ENCODE peak calls at places on chromosomes 3 and 15, in six cellular contexts. A is pulmonary artery endothelial cell, K is HT1080, Y is SK-MEL-5, I is HS-5, E is MCF 10A. Z is an unnamed sample.

GRCh38 chr15:71374607-71375352 is 259.5 kb downstream of the THSD4 start:
- DNase-seq in A (no peak), K (no peak), Y (no peak), I (no peak), E (no peak), Z (peak; percentile 79)

GRCh38 chr3:4029135-4029534 is 229.9 kb downstream of the LRRN1 start:
- DNase-seq in A (no peak), K (no peak), Y (no peak), I (no peak), E (no peak), Z (no peak)

GRCh38 chr15:58551764-58552504 is 120.1 kb downstream of the LIPC start:
- DNase-seq in A (peak; percentile 49), K (peak; percentile 80), Y (peak; percentile 16), I (peak; percentile 80), E (peak; percentile 93), Z (peak; percentile 95)

GRCh38 chr3:194379231-194379630 is 9.7 kb upstream of the LRRC15 start:
- DNase-seq in A (no peak), K (no peak), Y (no peak), I (no peak), E (no peak), Z (no peak)

GRCh38 chr3:101591071-101591470 is 17.1 kb downstream of the PCNP start:
- DNase-seq in A (no peak), K (no peak), Y (no peak), I (no peak), E (no peak), Z (no peak)

GRCh38 chr3:17798000-17798399 is 55.6 kb upstream of the TBC1D5 start:
- DNase-seq in A (no peak), K (no peak), Y (no peak), I (no peak), E (no peak), Z (no peak)

GRCh38 chr3:111080357-111080937 is 8.8 kb downstream of the NECTIN3 start:
- DNase-seq in A (no peak), K (peak; percentile 63), Y (peak; percentile 64), I (peak; percentile 72), E (peak; percentile 61), Z (peak; percentile 38)

GRCh38 chr3:142724682-142725351 is 983 bp downstream of the TRPC1 start:
- DNase-seq in A (no peak), K (peak; percentile 76), Y (peak; percentile 57), I (peak; percentile 30), E (peak; percentile 51), Z (peak; percentile 59)

GRCh38 chr3:102069211-102069662 is 219.9 kb downstream of the NFKBIZ start:
- DNase-seq in A (no peak), K (peak; percentile 70), Y (peak; percentile 13), I (peak; percentile 65), E (peak; percentile 76), Z (peak; percentile 39)

GRCh38 chr3:152322756-152323155 is 54.0 kb downstream of the MBNL1 start:
- DNase-seq in A (no peak), K (no peak), Y (no peak), I (no peak), E (no peak), Z (no peak)

GRCh38 chr3:64687781-64688515 is at the start of gene ADAMTS9:
- DNase-seq in A (peak; percentile 68), K (peak; percentile 74), Y (no peak), I (peak; percentile 29), E (peak; percentile 48), Z (peak; percentile 79)

GRCh38 chr15:77044228-77045042 is 26.5 kb downstream of the TSPAN3 start:
- DNase-seq in A (no peak), K (no peak), Y (no peak), I (no peak), E (no peak), Z (no peak)

GRCh38 chr15:75211436-75212199 is 9.9 kb downstream of the C15orf39 start:
- DNase-seq in A (no peak), K (no peak), Y (no peak), I (no peak), E (peak; percentile 61), Z (peak; percentile 75)

GRCh38 chr15:44137750-44138149 is 57.3 kb downstream of the FRMD5 start:
- DNase-seq in A (peak; percentile 26), K (peak; percentile 46), Y (peak; percentile 16), I (no peak), E (peak; percentile 18), Z (peak; percentile 68)

GRCh38 chr3:177135841-177136492 is 61.3 kb downstream of the TBL1XR1 start:
- DNase-seq in A (no peak), K (no peak), Y (no peak), I (no peak), E (no peak), Z (no peak)

GRCh38 chr3:85939026-85939616 is 980.3 kb downstream of the CADM2 start:
- DNase-seq in A (no peak), K (peak; percentile 13), Y (no peak), I (no peak), E (no peak), Z (no peak)

GRCh38 chr3:48739955-48740823 is 23.2 kb upstream of the IP6K2 start:
- DNase-seq in A (peak; percentile 24), K (peak; percentile 66), Y (peak; percentile 89), I (no peak), E (peak; percentile 75), Z (peak; percentile 81)

GRCh38 chr15:88834211-88834812 is 31.1 kb downstream of the ACAN start:
- DNase-seq in A (no peak), K (peak; percentile 63), Y (peak; percentile 71), I (no peak), E (peak; percentile 30), Z (peak; percentile 45)

GRCh38 chr15:80485370-80486164 is 81.4 kb downstream of the ARNT2 start:
- DNase-seq in A (no peak), K (no peak), Y (no peak), I (no peak), E (peak; percentile 10), Z (no peak)

GRCh38 chr15:40877691-40878090 is 3.7 kb upstream of the RHOV start:
- DNase-seq in A (no peak), K (no peak), Y (no peak), I (no peak), E (peak; percentile 47), Z (no peak)

GRCh38 chr3:24682141-24682547 is 187.5 kb upstream of the THRB start:
- DNase-seq in A (no peak), K (no peak), Y (no peak), I (peak; percentile 53), E (peak; percentile 62), Z (peak; percentile 84)

GRCh38 chr3:32813180-32813579 is 4.6 kb upstream of the TRIM71 start:
- DNase-seq in A (no peak), K (peak; percentile 11), Y (peak; percentile 32), I (no peak), E (no peak), Z (no peak)

GRCh38 chr15:95304116-95304873 is 1026.2 kb upstream of the NR2F2 start:
- DNase-seq in A (peak; percentile 96), K (peak; percentile 15), Y (peak; percentile 6), I (no peak), E (no peak), Z (peak; percentile 22)